ENCODE peak calls at places on chromosome 4, in eight cellular contexts. One of them, this sample, is unnamed.
A peak's percentile ranks its signal among the peaks of the same experiment; 100 is the strongest.

GRCh38 chr4:155807021-155807420 is 48.2 kb downstream of the GUCY1B1 start:
- DNase-seq in RPMI7951: peak; percentile 58
- DNase-seq in RPMI8226: no peak
- DNase-seq in cerebellar cortex: no peak
- DNase-seq in activated T-helper 1 cell treated with anti-CD3 and anti-CD28 coated beads, Interleukin-2, amount 50 U/mL, for 16 hours: no peak
- DNase-seq in nephron progenitor cell: no peak
- DNase-seq in naive thymus-derived CD8-positive, alpha-beta T cell: no peak
- DNase-seq in stimulated activated CD4-positive, alpha-beta T cell treated with anti-CD3 and anti-CD28 coated beads, TNF-alpha, amount 100 ng/mL, for 4 hours: no peak
- DNase-seq in this sample: no peak

GRCh38 chr4:165873298-165874071 is 448 bp downstream of the TLL1 start:
- DNase-seq in RPMI7951: peak; percentile 8
- DNase-seq in RPMI8226: no peak
- DNase-seq in cerebellar cortex: peak; percentile 68
- DNase-seq in activated T-helper 1 cell treated with anti-CD3 and anti-CD28 coated beads, Interleukin-2, amount 50 U/mL, for 16 hours: no peak
- DNase-seq in nephron progenitor cell: peak; percentile 69
- DNase-seq in naive thymus-derived CD8-positive, alpha-beta T cell: no peak
- DNase-seq in stimulated activated CD4-positive, alpha-beta T cell treated with anti-CD3 and anti-CD28 coated beads, TNF-alpha, amount 100 ng/mL, for 4 hours: no peak
- DNase-seq in this sample: no peak

GRCh38 chr4:173513651-173514050 is 16.4 kb downstream of the HAND2 start:
- DNase-seq in RPMI7951: no peak
- DNase-seq in RPMI8226: no peak
- DNase-seq in cerebellar cortex: no peak
- DNase-seq in activated T-helper 1 cell treated with anti-CD3 and anti-CD28 coated beads, Interleukin-2, amount 50 U/mL, for 16 hours: no peak
- DNase-seq in nephron progenitor cell: no peak
- DNase-seq in naive thymus-derived CD8-positive, alpha-beta T cell: no peak
- DNase-seq in stimulated activated CD4-positive, alpha-beta T cell treated with anti-CD3 and anti-CD28 coated beads, TNF-alpha, amount 100 ng/mL, for 4 hours: no peak
- DNase-seq in this sample: no peak

GRCh38 chr4:94011190-94011589 is 182.6 kb downstream of the ATOH1 start:
- DNase-seq in RPMI7951: no peak
- DNase-seq in RPMI8226: no peak
- DNase-seq in cerebellar cortex: no peak
- DNase-seq in activated T-helper 1 cell treated with anti-CD3 and anti-CD28 coated beads, Interleukin-2, amount 50 U/mL, for 16 hours: no peak
- DNase-seq in nephron progenitor cell: no peak
- DNase-seq in naive thymus-derived CD8-positive, alpha-beta T cell: no peak
- DNase-seq in stimulated activated CD4-positive, alpha-beta T cell treated with anti-CD3 and anti-CD28 coated beads, TNF-alpha, amount 100 ng/mL, for 4 hours: no peak
- DNase-seq in this sample: no peak

GRCh38 chr4:42750091-42750490 is 93.2 kb upstream of the ATP8A1 start:
- DNase-seq in RPMI7951: no peak
- DNase-seq in RPMI8226: no peak
- DNase-seq in cerebellar cortex: no peak
- DNase-seq in activated T-helper 1 cell treated with anti-CD3 and anti-CD28 coated beads, Interleukin-2, amount 50 U/mL, for 16 hours: no peak
- DNase-seq in nephron progenitor cell: no peak
- DNase-seq in naive thymus-derived CD8-positive, alpha-beta T cell: peak; percentile 6
- DNase-seq in stimulated activated CD4-positive, alpha-beta T cell treated with anti-CD3 and anti-CD28 coated beads, TNF-alpha, amount 100 ng/mL, for 4 hours: no peak
- DNase-seq in this sample: peak; percentile 82

GRCh38 chr4:39834269-39834668 is 136.3 kb downstream of the UBE2K start:
- DNase-seq in RPMI7951: no peak
- DNase-seq in RPMI8226: no peak
- DNase-seq in cerebellar cortex: no peak
- DNase-seq in activated T-helper 1 cell treated with anti-CD3 and anti-CD28 coated beads, Interleukin-2, amount 50 U/mL, for 16 hours: no peak
- DNase-seq in nephron progenitor cell: no peak
- DNase-seq in naive thymus-derived CD8-positive, alpha-beta T cell: no peak
- DNase-seq in stimulated activated CD4-positive, alpha-beta T cell treated with anti-CD3 and anti-CD28 coated beads, TNF-alpha, amount 100 ng/mL, for 4 hours: no peak
- DNase-seq in this sample: no peak

GRCh38 chr4:6491235-6491634 is 18.8 kb upstream of the PPP2R2C start:
- DNase-seq in RPMI7951: no peak
- DNase-seq in RPMI8226: no peak
- DNase-seq in cerebellar cortex: no peak
- DNase-seq in activated T-helper 1 cell treated with anti-CD3 and anti-CD28 coated beads, Interleukin-2, amount 50 U/mL, for 16 hours: no peak
- DNase-seq in nephron progenitor cell: no peak
- DNase-seq in naive thymus-derived CD8-positive, alpha-beta T cell: no peak
- DNase-seq in stimulated activated CD4-positive, alpha-beta T cell treated with anti-CD3 and anti-CD28 coated beads, TNF-alpha, amount 100 ng/mL, for 4 hours: no peak
- DNase-seq in this sample: no peak

GRCh38 chr4:74370912-74371311 is 6.0 kb downstream of the EREG start:
- DNase-seq in RPMI7951: peak; percentile 82
- DNase-seq in RPMI8226: peak; percentile 47
- DNase-seq in cerebellar cortex: peak; percentile 20
- DNase-seq in activated T-helper 1 cell treated with anti-CD3 and anti-CD28 coated beads, Interleukin-2, amount 50 U/mL, for 16 hours: no peak
- DNase-seq in nephron progenitor cell: peak; percentile 29
- DNase-seq in naive thymus-derived CD8-positive, alpha-beta T cell: no peak
- DNase-seq in stimulated activated CD4-positive, alpha-beta T cell treated with anti-CD3 and anti-CD28 coated beads, TNF-alpha, amount 100 ng/mL, for 4 hours: no peak
- DNase-seq in this sample: peak; percentile 52

GRCh38 chr4:98573791-98574190 is 84.6 kb downstream of the TSPAN5 start:
- DNase-seq in RPMI7951: peak; percentile 18
- DNase-seq in RPMI8226: no peak
- DNase-seq in cerebellar cortex: no peak
- DNase-seq in activated T-helper 1 cell treated with anti-CD3 and anti-CD28 coated beads, Interleukin-2, amount 50 U/mL, for 16 hours: no peak
- DNase-seq in nephron progenitor cell: no peak
- DNase-seq in naive thymus-derived CD8-positive, alpha-beta T cell: no peak
- DNase-seq in stimulated activated CD4-positive, alpha-beta T cell treated with anti-CD3 and anti-CD28 coated beads, TNF-alpha, amount 100 ng/mL, for 4 hours: no peak
- DNase-seq in this sample: no peak

GRCh38 chr4:175071123-175071522 is 153.0 kb downstream of the ADAM29 start:
- DNase-seq in RPMI7951: no peak
- DNase-seq in RPMI8226: no peak
- DNase-seq in cerebellar cortex: no peak
- DNase-seq in activated T-helper 1 cell treated with anti-CD3 and anti-CD28 coated beads, Interleukin-2, amount 50 U/mL, for 16 hours: no peak
- DNase-seq in nephron progenitor cell: no peak
- DNase-seq in naive thymus-derived CD8-positive, alpha-beta T cell: no peak
- DNase-seq in stimulated activated CD4-positive, alpha-beta T cell treated with anti-CD3 and anti-CD28 coated beads, TNF-alpha, amount 100 ng/mL, for 4 hours: no peak
- DNase-seq in this sample: no peak

GRCh38 chr4:121484633-121485032 is 103.8 kb upstream of the QRFPR start:
- DNase-seq in RPMI7951: peak; percentile 67
- DNase-seq in RPMI8226: peak; percentile 4
- DNase-seq in cerebellar cortex: peak; percentile 19
- DNase-seq in activated T-helper 1 cell treated with anti-CD3 and anti-CD28 coated beads, Interleukin-2, amount 50 U/mL, for 16 hours: no peak
- DNase-seq in nephron progenitor cell: peak; percentile 19
- DNase-seq in naive thymus-derived CD8-positive, alpha-beta T cell: no peak
- DNase-seq in stimulated activated CD4-positive, alpha-beta T cell treated with anti-CD3 and anti-CD28 coated beads, TNF-alpha, amount 100 ng/mL, for 4 hours: no peak
- DNase-seq in this sample: no peak

GRCh38 chr4:18935956-18936355 is 914.4 kb upstream of the LCORL start:
- DNase-seq in RPMI7951: no peak
- DNase-seq in RPMI8226: no peak
- DNase-seq in cerebellar cortex: no peak
- DNase-seq in activated T-helper 1 cell treated with anti-CD3 and anti-CD28 coated beads, Interleukin-2, amount 50 U/mL, for 16 hours: no peak
- DNase-seq in nephron progenitor cell: peak; percentile 3
- DNase-seq in naive thymus-derived CD8-positive, alpha-beta T cell: no peak
- DNase-seq in stimulated activated CD4-positive, alpha-beta T cell treated with anti-CD3 and anti-CD28 coated beads, TNF-alpha, amount 100 ng/mL, for 4 hours: no peak
- DNase-seq in this sample: no peak

GRCh38 chr4:123826896-123827295 is 430.3 kb downstream of the SPRY1 start:
- DNase-seq in RPMI7951: peak; percentile 45
- DNase-seq in RPMI8226: no peak
- DNase-seq in cerebellar cortex: no peak
- DNase-seq in activated T-helper 1 cell treated with anti-CD3 and anti-CD28 coated beads, Interleukin-2, amount 50 U/mL, for 16 hours: no peak
- DNase-seq in nephron progenitor cell: no peak
- DNase-seq in naive thymus-derived CD8-positive, alpha-beta T cell: no peak
- DNase-seq in stimulated activated CD4-positive, alpha-beta T cell treated with anti-CD3 and anti-CD28 coated beads, TNF-alpha, amount 100 ng/mL, for 4 hours: no peak
- DNase-seq in this sample: no peak

GRCh38 chr4:170716868-170717267 is 627.1 kb upstream of the AADAT start:
- DNase-seq in RPMI7951: no peak
- DNase-seq in RPMI8226: no peak
- DNase-seq in cerebellar cortex: no peak
- DNase-seq in activated T-helper 1 cell treated with anti-CD3 and anti-CD28 coated beads, Interleukin-2, amount 50 U/mL, for 16 hours: no peak
- DNase-seq in nephron progenitor cell: no peak
- DNase-seq in naive thymus-derived CD8-positive, alpha-beta T cell: no peak
- DNase-seq in stimulated activated CD4-positive, alpha-beta T cell treated with anti-CD3 and anti-CD28 coated beads, TNF-alpha, amount 100 ng/mL, for 4 hours: no peak
- DNase-seq in this sample: no peak

GRCh38 chr4:138390286-138390685 is 148.1 kb upstream of the SLC7A11 start:
- DNase-seq in RPMI7951: no peak
- DNase-seq in RPMI8226: no peak
- DNase-seq in cerebellar cortex: no peak
- DNase-seq in activated T-helper 1 cell treated with anti-CD3 and anti-CD28 coated beads, Interleukin-2, amount 50 U/mL, for 16 hours: no peak
- DNase-seq in nephron progenitor cell: no peak
- DNase-seq in naive thymus-derived CD8-positive, alpha-beta T cell: no peak
- DNase-seq in stimulated activated CD4-positive, alpha-beta T cell treated with anti-CD3 and anti-CD28 coated beads, TNF-alpha, amount 100 ng/mL, for 4 hours: no peak
- DNase-seq in this sample: no peak

GRCh38 chr4:127155121-127155520 is 477.6 kb upstream of the INTU start:
- DNase-seq in RPMI7951: no peak
- DNase-seq in RPMI8226: no peak
- DNase-seq in cerebellar cortex: no peak
- DNase-seq in activated T-helper 1 cell treated with anti-CD3 and anti-CD28 coated beads, Interleukin-2, amount 50 U/mL, for 16 hours: no peak
- DNase-seq in nephron progenitor cell: no peak
- DNase-seq in naive thymus-derived CD8-positive, alpha-beta T cell: no peak
- DNase-seq in stimulated activated CD4-positive, alpha-beta T cell treated with anti-CD3 and anti-CD28 coated beads, TNF-alpha, amount 100 ng/mL, for 4 hours: no peak
- DNase-seq in this sample: no peak

GRCh38 chr4:53131562-53131925 is 234.3 kb downstream of the SCFD2 start:
- DNase-seq in RPMI7951: no peak
- DNase-seq in RPMI8226: no peak
- DNase-seq in cerebellar cortex: no peak
- DNase-seq in activated T-helper 1 cell treated with anti-CD3 and anti-CD28 coated beads, Interleukin-2, amount 50 U/mL, for 16 hours: no peak
- DNase-seq in nephron progenitor cell: no peak
- DNase-seq in naive thymus-derived CD8-positive, alpha-beta T cell: no peak
- DNase-seq in stimulated activated CD4-positive, alpha-beta T cell treated with anti-CD3 and anti-CD28 coated beads, TNF-alpha, amount 100 ng/mL, for 4 hours: no peak
- DNase-seq in this sample: no peak